ENCODE peak calls at places on chromosome 20, in five cellular contexts. M is NT2/D1, V is HEK293T, N is GM12878, D is HepG2. R is an unnamed sample.

GRCh38 chr20:38804682-38805501 is 605 bp upstream of the PPP1R16B start:
- DNase-seq in M (peak; percentile 96), V (no peak), N (peak; percentile 65), D (no peak), R (no peak)

GRCh38 chr20:31569163-31570020 is 35.7 kb upstream of the ID1 start:
- DNase-seq in M (no peak), V (peak; percentile 48), N (no peak), D (peak; percentile 72), R (no peak)

GRCh38 chr20:49835031-49835430 is 22.4 kb downstream of the SLC9A8 start:
- DNase-seq in M (no peak), V (no peak), N (no peak), D (no peak), R (no peak)

GRCh38 chr20:48669946-48670630 is 157.7 kb downstream of the PREX1 start:
- DNase-seq in M (no peak), V (no peak), N (no peak), D (no peak), R (no peak)

GRCh38 chr20:3923818-3924217 is 34.6 kb downstream of the PANK2 start:
- DNase-seq in M (no peak), V (no peak), N (no peak), D (no peak), R (no peak)

GRCh38 chr20:60870040-60870439 is 382.0 kb upstream of the CDH4 start:
- DNase-seq in M (no peak), V (no peak), N (no peak), D (no peak), R (no peak)

GRCh38 chr20:35739294-35740163 is 2.5 kb downstream of the RBM39 start:
- DNase-seq in M (no peak), V (no peak), N (no peak), D (peak; percentile 57), R (no peak)

GRCh38 chr20:2130062-2130591 is 28.5 kb downstream of the STK35 start:
- DNase-seq in M (no peak), V (no peak), N (no peak), D (no peak), R (no peak)

GRCh38 chr20:3111995-3112394 is 27.5 kb upstream of the AVP start:
- DNase-seq in M (no peak), V (no peak), N (no peak), D (no peak), R (no peak)

GRCh38 chr20:38198238-38198861 is 33.3 kb upstream of the TGM2 start:
- DNase-seq in M (no peak), V (no peak), N (no peak), D (no peak), R (no peak)

GRCh38 chr20:62182469-62183425 is at the start of gene MTG2:
- DNase-seq in M (peak; percentile 95), V (peak; percentile 99), N (peak; percentile 79), D (peak; percentile 98), R (peak; percentile 93)

GRCh38 chr20:62405108-62405980 is 1.7 kb downstream of the CABLES2 start:
- DNase-seq in M (no peak), V (peak; percentile 56), N (no peak), D (peak; percentile 65), R (no peak)

GRCh38 chr20:39090881-39091280 is 128.7 kb downstream of the DHX35 start:
- DNase-seq in M (no peak), V (no peak), N (no peak), D (no peak), R (no peak)

GRCh38 chr20:20205141-20205861 is 153.0 kb downstream of the CFAP61 start:
- DNase-seq in M (no peak), V (no peak), N (no peak), D (no peak), R (no peak)

GRCh38 chr20:45459606-45460005 is 9.9 kb upstream of the WFDC2 start:
- DNase-seq in M (no peak), V (peak; percentile 50), N (no peak), D (no peak), R (no peak)

GRCh38 chr20:1323256-1323655 is 5.7 kb downstream of the SDCBP2 start:
- DNase-seq in M (no peak), V (no peak), N (no peak), D (no peak), R (no peak)

GRCh38 chr20:11144114-11144513 is 470.3 kb upstream of the JAG1 start:
- DNase-seq in M (no peak), V (no peak), N (no peak), D (no peak), R (no peak)

GRCh38 chr20:45406260-45407066 is 1.6 kb upstream of the DBNDD2 start:
- DNase-seq in M (no peak), V (peak; percentile 68), N (no peak), D (no peak), R (no peak)

GRCh38 chr20:57500941-57501340 is 24.0 kb downstream of the CTCFL start:
- DNase-seq in M (no peak), V (no peak), N (no peak), D (no peak), R (no peak)

GRCh38 chr20:63094767-63095499 is 88.2 kb upstream of the BHLHE23 start:
- DNase-seq in M (no peak), V (no peak), N (no peak), D (no peak), R (no peak)

GRCh38 chr20:13338999-13339411 is 117.9 kb downstream of the ISM1 start:
- DNase-seq in M (no peak), V (no peak), N (no peak), D (peak; percentile 99), R (no peak)

GRCh38 chr20:33933469-33933909 is 60.2 kb upstream of the RALY start:
- DNase-seq in M (peak; percentile 38), V (peak; percentile 60), N (no peak), D (peak; percentile 87), R (peak; percentile 51)

GRCh38 chr20:43722153-43722505 is 4.7 kb downstream of the GTSF1L start:
- DNase-seq in M (no peak), V (no peak), N (no peak), D (no peak), R (no peak)

GRCh38 chr20:38168791-38169589 is 3.9 kb upstream of the TGM2 start:
- DNase-seq in M (no peak), V (no peak), N (no peak), D (peak; percentile 52), R (no peak)

GRCh38 chr20:50242863-50243609 is 52.4 kb downstream of the CEBPB start:
- DNase-seq in M (no peak), V (no peak), N (no peak), D (peak; percentile 93), R (no peak)

GRCh38 chr20:15789083-15789482 is 784.2 kb downstream of the KIF16B start:
- DNase-seq in M (peak; percentile 28), V (no peak), N (no peak), D (no peak), R (no peak)

GRCh38 chr20:31572042-31572700 is 32.9 kb upstream of the ID1 start:
- DNase-seq in M (no peak), V (no peak), N (no peak), D (no peak), R (no peak)

GRCh38 chr20:2859330-2860121 is 13.8 kb upstream of the PTPRA start:
- DNase-seq in M (no peak), V (no peak), N (no peak), D (no peak), R (no peak)

GRCh38 chr20:11976966-11977365 is 59.3 kb downstream of the BTBD3 start:
- DNase-seq in M (no peak), V (no peak), N (no peak), D (no peak), R (no peak)

GRCh38 chr20:25020345-25020744 is 27.8 kb upstream of the APMAP start:
- DNase-seq in M (no peak), V (no peak), N (no peak), D (no peak), R (no peak)

GRCh38 chr20:25019381-25020155 is 27.0 kb upstream of the APMAP start:
- DNase-seq in M (no peak), V (no peak), N (no peak), D (peak; percentile 44), R (no peak)

GRCh38 chr20:25021336-25021735 is 28.8 kb upstream of the APMAP start:
- DNase-seq in M (no peak), V (no peak), N (no peak), D (no peak), R (no peak)

GRCh38 chr20:25022680-25023079 is 30.1 kb upstream of the APMAP start:
- DNase-seq in M (no peak), V (no peak), N (no peak), D (no peak), R (no peak)

GRCh38 chr20:25020901-25021301 is 28.4 kb upstream of the APMAP start:
- DNase-seq in M (no peak), V (no peak), N (no peak), D (no peak), R (no peak)
- TF ChIP-seq SUZ12 in M (no peak), V (no peak), N (no peak), D (no peak), R (no peak)

GRCh38 chr20:22586645-22587310 is 2.4 kb upstream of the FOXA2 start:
- DNase-seq in M (no peak), V (peak; percentile 62), N (no peak), D (peak; percentile 56), R (no peak)
- TF ChIP-seq SUZ12 in M (no peak), V (no peak), N (no peak), D (no peak), R (peak; percentile 26)

GRCh38 chr20:59150821-59151251 is 12.8 kb upstream of the ZNF831 start:
- DNase-seq in M (no peak), V (no peak), N (no peak), D (no peak), R (no peak)

GRCh38 chr20:59153355-59153681 is 10.3 kb upstream of the ZNF831 start:
- DNase-seq in M (no peak), V (no peak), N (no peak), D (no peak), R (no peak)

GRCh38 chr20:59152559-59153354 is 10.9 kb upstream of the ZNF831 start:
- DNase-seq in M (no peak), V (no peak), N (no peak), D (no peak), R (no peak)

GRCh38 chr20:59151391-59151790 is 12.2 kb upstream of the ZNF831 start:
- DNase-seq in M (no peak), V (no peak), N (no peak), D (no peak), R (no peak)

GRCh38 chr20:59151820-59152219 is 11.8 kb upstream of the ZNF831 start:
- DNase-seq in M (no peak), V (no peak), N (no peak), D (no peak), R (no peak)
- TF ChIP-seq SUZ12 in M (no peak), V (no peak), N (no peak), D (no peak), R (no peak)

DNA sequence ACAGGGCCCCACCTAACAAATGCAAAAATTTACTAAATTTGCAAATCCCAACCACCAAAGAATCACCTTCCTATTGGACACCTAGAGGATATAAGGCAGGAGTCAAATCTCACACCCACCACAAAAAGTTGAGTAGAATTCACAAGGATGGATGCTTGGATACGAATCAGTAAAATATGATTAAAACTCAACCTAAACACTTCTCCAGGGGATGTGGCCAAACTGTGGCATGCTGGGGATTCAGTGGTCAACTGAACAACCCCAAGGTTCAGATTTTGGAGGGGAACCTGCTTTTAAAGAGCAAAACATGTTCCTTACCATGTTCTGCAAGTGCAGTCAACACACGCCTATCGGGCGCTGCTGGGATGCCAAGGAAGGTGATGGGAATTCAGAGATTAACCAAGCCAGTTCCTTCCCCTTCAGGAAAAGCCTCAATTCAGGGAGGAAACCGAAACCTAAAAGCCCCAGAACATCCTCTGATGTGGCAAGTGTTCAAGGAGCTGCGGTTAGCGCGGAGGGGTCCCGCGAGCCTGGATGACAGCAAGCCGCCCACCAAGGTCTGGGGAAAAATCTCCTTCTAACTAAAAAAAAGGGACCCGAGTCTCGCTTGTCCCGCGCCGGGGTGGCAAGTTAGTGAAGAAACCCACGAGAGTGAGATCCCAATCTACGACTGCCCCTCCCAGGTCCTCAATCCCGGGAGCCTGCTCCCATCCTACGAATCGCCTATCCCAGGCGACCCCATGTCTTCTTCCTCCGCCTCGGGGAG is 893 bp downstream of the SAMHD1 start:
- DNase-seq in M (no peak), V (peak; percentile 42), N (no peak), D (no peak), R (no peak)
- TF ChIP-seq SUZ12 in M (no peak), V (no peak), N (no peak), D (no peak), R (no peak)

R was measured in H1.